ENCODE peak calls at places on chromosomes 5 and 9, in nine cellular contexts. S is colonic mucosa; G is psoas muscle; O is adrenal gland; D is CD8-positive, alpha-beta T cell; M is body of pancreas; K is astrocyte of the spinal cord; T is CD4-positive, alpha-beta T cell; H is osteoblast. L is an unnamed sample.

GRCh38 chr5:172380992-172381643 is 73.2 kb downstream of the SH3PXD2B start:
- DNase-seq in S (no peak), G (peak; percentile 52), O (peak; percentile 91), D (no peak), M (peak; percentile 62), K (peak; percentile 77), T (no peak), H (no peak), L (no peak)

GRCh38 chr9:18692240-18692639 is 218.3 kb downstream of the ADAMTSL1 start:
- DNase-seq in S (no peak), G (no peak), O (no peak), D (no peak), M (no peak), K (no peak), T (no peak), H (peak; percentile 17), L (no peak)

GRCh38 chr9:133147412-133148271 is 16.1 kb downstream of the GBGT1 start:
- DNase-seq in S (peak; percentile 91), G (peak; percentile 74), O (peak; percentile 81), D (peak; percentile 75), M (peak; percentile 85), K (peak; percentile 52), T (peak; percentile 89), H (peak; percentile 98), L (peak; percentile 79)

GRCh38 chr9:137744632-137745183 is 125.9 kb downstream of the EHMT1 start:
- DNase-seq in S (no peak), G (no peak), O (no peak), D (no peak), M (no peak), K (no peak), T (no peak), H (no peak), L (no peak)

GRCh38 chr5:31656806-31657205 is 17.9 kb downstream of the PDZD2 start:
- DNase-seq in S (no peak), G (no peak), O (no peak), D (no peak), M (no peak), K (no peak), T (no peak), H (no peak), L (no peak)

GRCh38 chr5:16690243-16690839 is 73.5 kb upstream of the RETREG1 start:
- DNase-seq in S (peak; percentile 38), G (no peak), O (no peak), D (no peak), M (peak; percentile 36), K (peak; percentile 62), T (no peak), H (peak; percentile 90), L (peak; percentile 22)

GRCh38 chr9:104342552-104342951 is 161.5 kb upstream of the OR13F1 start:
- DNase-seq in S (no peak), G (no peak), O (no peak), D (no peak), M (no peak), K (no peak), T (no peak), H (no peak), L (no peak)

GRCh38 chr5:115977988-115978387 is 15.7 kb downstream of the LVRN start:
- DNase-seq in S (no peak), G (no peak), O (no peak), D (no peak), M (no peak), K (peak; percentile 77), T (no peak), H (peak; percentile 43), L (no peak)

GRCh38 chr9:87664153-87665060 is 61.5 kb upstream of the CTSL start:
- DNase-seq in S (no peak), G (no peak), O (no peak), D (no peak), M (no peak), K (no peak), T (no peak), H (no peak), L (no peak)

GRCh38 chr9:87665516-87665915 is 60.4 kb upstream of the CTSL start:
- DNase-seq in S (no peak), G (no peak), O (no peak), D (no peak), M (no peak), K (no peak), T (no peak), H (no peak), L (no peak)

GRCh38 chr9:87668222-87668621 is 57.7 kb upstream of the CTSL start:
- DNase-seq in S (no peak), G (no peak), O (no peak), D (no peak), M (peak; percentile 59), K (no peak), T (no peak), H (no peak), L (no peak)

GRCh38 chr9:87668722-87669121 is 57.2 kb upstream of the CTSL start:
- DNase-seq in S (no peak), G (no peak), O (no peak), D (no peak), M (no peak), K (no peak), T (no peak), H (no peak), L (no peak)

DNA sequence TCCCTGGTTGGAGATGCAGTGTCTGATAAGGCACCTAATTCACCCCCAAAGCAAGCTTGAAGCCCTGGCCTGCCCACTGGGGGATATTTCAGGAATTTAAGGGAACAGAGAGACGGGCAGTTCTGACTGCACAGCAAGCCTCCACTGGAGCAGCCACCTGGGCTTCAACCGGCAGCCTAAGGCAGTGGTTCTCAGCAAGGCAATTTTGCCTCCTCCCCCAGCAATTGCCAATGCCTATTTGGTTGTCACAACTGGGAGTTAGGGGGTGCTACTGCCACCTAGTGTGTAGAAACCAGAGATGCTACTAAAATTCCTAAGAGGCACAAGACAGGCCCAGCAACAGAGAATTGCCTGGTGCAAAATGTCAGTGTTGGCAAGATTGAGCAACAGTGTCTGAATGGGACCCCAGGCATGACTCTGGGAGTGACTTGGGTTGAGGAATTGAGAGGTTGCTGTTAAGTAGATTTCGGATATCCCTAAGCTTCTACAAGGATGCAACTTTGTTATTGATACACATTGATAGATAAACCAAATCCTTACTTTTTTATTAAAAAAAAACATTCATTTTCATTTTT is 58.7 kb upstream of the CTSL start:
- DNase-seq in S (no peak), G (no peak), O (no peak), D (no peak), M (no peak), K (no peak), T (no peak), H (peak; percentile 66), L (no peak)
- TF ChIP-seq CTCF in S (no peak), G (no peak), O (no peak), D (no peak), M (no peak), K (peak; percentile 19), T (no peak), H (peak; percentile 25), L (peak; percentile 49)

GRCh38 chr5:135729582-135729879 is 104.9 kb upstream of the SLC25A48 start:
- DNase-seq in S (no peak), G (no peak), O (no peak), D (no peak), M (no peak), K (no peak), T (no peak), H (no peak), L (no peak)
- TF ChIP-seq CTCF in S (peak; percentile 34), G (peak; percentile 11), O (no peak), D (no peak), M (no peak), K (peak; percentile 10), T (no peak), H (peak; percentile 37), L (peak; percentile 53)

DNA sequence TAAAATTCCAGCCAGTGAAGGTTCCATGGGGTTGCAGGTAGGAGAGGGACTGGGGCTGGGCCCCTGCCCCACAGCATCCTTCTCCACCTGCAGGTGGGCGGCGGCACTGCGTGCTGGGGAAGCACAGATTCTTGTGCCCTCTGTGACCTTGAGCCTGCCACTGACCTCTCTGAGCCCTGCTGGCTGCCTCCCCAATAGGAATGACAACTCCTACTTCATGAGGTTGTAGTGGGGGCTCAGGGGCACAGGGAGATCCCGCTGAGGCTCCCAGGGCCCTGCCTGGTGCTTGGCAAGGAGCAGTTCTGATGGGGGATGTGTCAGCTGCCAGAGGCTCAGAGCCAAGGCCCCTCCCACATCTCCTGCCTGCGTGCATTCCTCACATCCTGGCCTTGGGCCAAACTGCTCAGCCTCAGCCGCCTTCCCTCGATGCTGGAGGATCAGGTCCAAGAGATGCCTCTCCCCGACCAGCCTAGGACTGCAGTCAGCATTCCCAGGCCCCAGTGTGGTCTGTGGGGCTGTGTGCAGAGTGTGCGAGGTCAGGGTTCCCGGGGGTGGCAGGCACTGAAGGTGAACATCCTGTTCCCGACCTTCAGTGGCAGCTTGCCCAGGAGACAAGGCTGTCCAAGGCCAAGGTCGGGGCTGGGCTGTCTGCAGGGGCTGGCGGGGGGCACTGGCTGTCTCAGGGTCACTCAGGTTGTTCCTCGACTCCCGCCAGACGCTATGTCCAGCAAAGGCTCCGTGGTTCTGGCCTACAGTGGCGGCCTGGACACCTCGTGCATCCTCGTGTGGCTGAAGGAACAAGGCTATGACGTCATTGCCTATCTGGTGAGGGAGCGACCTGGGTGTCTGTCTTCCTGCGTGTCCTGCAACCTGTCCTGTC is 7.0 kb downstream of the ASS1 start:
- DNase-seq in S (peak; percentile 91), G (peak; percentile 83), O (peak; percentile 97), D (no peak), M (peak; percentile 93), K (peak; percentile 95), T (no peak), H (peak; percentile 99), L (no peak)
- TF ChIP-seq CTCF in S (peak; percentile 30), G (no peak), O (peak; percentile 49), D (no peak), M (peak; percentile 14), K (peak; percentile 54), T (no peak), H (peak; percentile 47), L (peak; percentile 54)

GRCh38 chr9:32395483-32396216 is 11.2 kb downstream of the ACO1 start:
- DNase-seq in S (no peak), G (peak; percentile 72), O (peak; percentile 79), D (no peak), M (peak; percentile 41), K (peak; percentile 88), T (no peak), H (peak; percentile 73), L (no peak)
- TF ChIP-seq CTCF in S (no peak), G (no peak), O (no peak), D (no peak), M (no peak), K (peak; percentile 53), T (no peak), H (peak; percentile 57), L (no peak)